ENCODE peak calls at places on chromosomes 11 and 22, in six cellular contexts. C, W, Y, A, U and G are unnamed samples.

GRCh38 chr11:66589996-66590675 is 2.7 kb downstream of the CCDC87 start:
- DNase-seq in C (no peak), W (no peak), Y (no peak), A (no peak), U (no peak), G (no peak)

GRCh38 chr11:82899191-82899820 is 924 bp downstream of the PRCP start:
- DNase-seq in C (no peak), W (no peak), Y (no peak), A (no peak), U (peak), G (no peak)

GRCh38 chr11:128891410-128891861 is 280 bp downstream of the KCNJ5 start:
- DNase-seq in C (no peak), W (no peak), Y (no peak), A (no peak), U (no peak), G (no peak)

GRCh38 chr11:134482865-134483264 is 70.8 kb upstream of the B3GAT1 start:
- DNase-seq in C (no peak), W (no peak), Y (no peak), A (no peak), U (no peak), G (no peak)

GRCh38 chr11:120336641-120337132 is 474 bp downstream of the ARHGEF12 start:
- DNase-seq in C (no peak), W (peak), Y (no peak), A (no peak), U (no peak), G (peak)

GRCh38 chr22:31272522-31273446 is 19.5 kb downstream of the PIK3IP1 start:
- DNase-seq in C (no peak), W (peak), Y (no peak), A (peak), U (peak), G (no peak)

GRCh38 chr22:42948205-42948804 is 66.6 kb downstream of the PACSIN2 start:
- DNase-seq in C (no peak), W (no peak), Y (no peak), A (no peak), U (no peak), G (no peak)

GRCh38 chr11:107821199-107821926 is 37.2 kb downstream of the SLC35F2 start:
- DNase-seq in C (no peak), W (no peak), Y (no peak), A (no peak), U (no peak), G (no peak)

GRCh38 chr11:77547863-77548551 is 41.7 kb upstream of the AQP11 start:
- DNase-seq in C (no peak), W (peak), Y (no peak), A (peak), U (peak), G (no peak)